ENCODE peak calls at places on chromosomes 3 and 15, in seven cellular contexts. L is breast epithelium; K is RWPE1; C is colonic mucosa; Q is activated CD8-positive, alpha-beta T cell treated with anti-CD3 and anti-CD28 coated beads for 36 hours; F is epithelial cell of esophagus; Y is mammary epithelial cell. O is an unnamed sample.

GRCh38 chr3:197490659-197491058 is 65.1 kb downstream of the BDH1 start:
- DNase-seq in C (no peak), F (no peak), Q (no peak), L (no peak), Y (no peak), K (no peak), O (no peak)

GRCh38 chr15:41462396-41462795 is 31.3 kb upstream of the ITPKA start:
- DNase-seq in C (no peak), Y (no peak), Q (no peak), F (no peak), K (no peak), L (no peak), O (no peak)

GRCh38 chr15:74955796-74956647 is 550 bp downstream of the RPP25 start:
- DNase-seq in Q (peak), K (peak), L (peak), C (peak), F (peak), Y (no peak), O (peak)

GRCh38 chr3:160368804-160369203 is 30.2 kb downstream of the IFT80 start:
- DNase-seq in Q (no peak), F (no peak), C (no peak), L (no peak), K (no peak), Y (no peak), O (no peak)

GRCh38 chr3:136305879-136306278 is 55.7 kb downstream of the PCCB start:
- DNase-seq in Y (peak), C (no peak), Q (no peak), K (no peak), L (no peak), F (peak), O (no peak)

GRCh38 chr15:81271761-81272644 is 51.9 kb downstream of the STARD5 start:
- DNase-seq in Y (no peak), L (no peak), K (no peak), F (no peak), C (no peak), Q (no peak), O (no peak)

GRCh38 chr3:24363242-24363641 is 131.4 kb downstream of the THRB start:
- DNase-seq in F (peak), Q (no peak), K (no peak), Y (no peak), C (no peak), L (no peak), O (peak)

GRCh38 chr15:53072077-53072476 is 281.9 kb upstream of the ONECUT1 start:
- DNase-seq in C (peak), Y (peak), F (peak), Q (peak), L (peak), K (peak), O (peak)

GRCh38 chr3:197801801-197802504 is 10.9 kb downstream of the LRCH3 start:
- DNase-seq in Q (peak), Y (peak), C (no peak), L (no peak), F (peak), K (no peak), O (no peak)

GRCh38 chr3:194871864-194872668 is 186.4 kb downstream of the FAM43A start:
- DNase-seq in Y (peak), F (peak), K (peak), C (peak), L (no peak), Q (no peak), O (no peak)

GRCh38 chr15:27744651-27745050 is 354.5 kb downstream of the OCA2 start:
- DNase-seq in F (no peak), Q (no peak), K (no peak), L (no peak), C (no peak), Y (no peak), O (no peak)

GRCh38 chr3:77039606-77040553 is at the start of gene ROBO2:
- DNase-seq in Q (no peak), C (peak), Y (peak), K (peak), L (no peak), F (peak), O (peak)

GRCh38 chr15:67833504-67834248 is 6.2 kb downstream of the RNU6-1 start:
- DNase-seq in L (peak), C (peak), Y (no peak), K (peak), Q (peak), F (peak), O (no peak)

DNA sequence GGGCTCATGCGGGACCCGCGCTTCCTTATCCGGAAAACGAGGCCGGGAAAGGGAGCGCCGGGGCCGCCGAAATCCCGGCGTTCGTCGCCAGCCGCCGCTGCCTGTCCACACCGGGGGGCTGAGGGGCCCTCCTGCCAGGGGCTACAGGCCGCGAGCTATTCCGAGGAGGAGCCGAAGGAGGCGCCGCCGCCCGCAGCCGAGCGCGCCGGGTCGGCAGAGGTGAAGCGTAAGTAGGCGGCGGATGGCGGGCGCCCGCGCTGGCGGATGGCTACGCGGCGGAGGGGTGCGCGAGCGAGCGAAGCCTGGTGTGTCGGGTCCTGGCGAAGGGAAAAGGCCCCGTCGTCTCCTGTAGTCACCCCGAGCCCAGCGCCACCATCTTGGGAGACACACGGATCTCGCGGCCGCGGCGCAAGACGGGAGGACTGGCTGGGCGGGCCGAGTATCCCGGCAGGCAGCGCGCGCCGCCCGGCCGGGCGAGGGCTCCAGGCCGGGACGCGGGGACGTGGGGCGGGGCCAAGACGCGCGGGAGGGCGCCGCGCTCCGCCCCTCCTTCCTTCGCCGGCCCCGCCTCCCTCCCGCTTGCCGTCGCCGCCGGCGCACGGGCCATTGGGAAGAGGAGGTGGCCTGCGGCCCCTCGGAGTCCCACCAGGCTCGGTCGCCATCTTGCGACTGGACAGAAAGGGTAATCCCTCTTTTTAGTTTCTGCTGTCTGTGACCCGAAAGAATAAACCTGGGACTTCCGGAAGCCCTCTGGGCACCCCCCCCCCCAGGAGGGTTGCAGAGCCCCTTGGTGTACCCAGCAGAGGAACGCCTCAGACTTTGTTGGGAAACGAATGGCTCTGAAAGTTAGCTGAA is at the start of gene UBE3A:
- DNase-seq in Q (peak), K (peak), F (peak), C (peak), Y (peak), L (peak), O (peak)
- TF ChIP-seq CTCF in Q (no peak), K (peak), F (no peak), C (peak), Y (peak), L (no peak), O (no peak)

GRCh38 chr15:77871838-77872371 is 205.6 kb downstream of the TBC1D2B start:
- DNase-seq in Y (no peak), K (no peak), Q (peak), L (no peak), C (no peak), F (no peak), O (peak)
- TF ChIP-seq CTCF in Y (no peak), K (no peak), Q (peak), L (no peak), C (no peak), F (no peak), O (no peak)

GRCh38 chr15:95328559-95328958 is 1001.9 kb upstream of the NR2F2 start:
- DNase-seq in L (no peak), C (no peak), K (no peak), F (no peak), Y (no peak), Q (no peak), O (no peak)
- TF ChIP-seq CTCF in L (no peak), C (no peak), K (no peak), F (no peak), Y (no peak), Q (no peak), O (no peak)

GRCh38 chr3:177359601-177360357 is 162.5 kb upstream of the TBL1XR1 start:
- DNase-seq in Y (peak), K (peak), F (peak), C (peak), Q (peak), L (peak), O (peak)
- TF ChIP-seq CTCF in Y (no peak), K (no peak), F (no peak), C (no peak), Q (no peak), L (no peak), O (no peak)

DNA sequence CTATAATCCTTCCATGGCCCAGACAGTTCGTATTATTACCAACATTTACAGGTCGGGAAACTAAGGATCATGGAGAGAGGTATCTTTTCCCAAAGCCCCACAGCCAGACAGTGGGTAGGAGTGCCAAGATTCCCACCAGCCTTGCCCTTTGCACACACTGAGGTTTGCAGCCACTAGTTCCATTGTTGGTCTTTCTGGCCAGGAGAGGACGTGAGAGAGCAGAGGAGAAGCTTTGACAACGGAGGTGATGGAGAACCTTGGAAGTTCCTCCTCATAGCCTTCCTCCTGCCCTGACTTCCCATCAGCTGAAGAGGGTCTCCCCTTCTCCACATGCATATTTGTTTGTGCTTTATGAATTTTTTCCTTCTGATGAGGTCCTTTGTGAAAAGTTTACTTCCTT is 50.5 kb upstream of the PLCL2 start:
- DNase-seq in K (no peak), C (no peak), Y (no peak), Q (no peak), F (no peak), L (no peak), O (no peak)
- TF ChIP-seq CTCF in K (no peak), C (no peak), Y (no peak), Q (no peak), F (no peak), L (no peak), O (no peak)

O was measured in pancreas.